ENCODE peak calls at places on chromosome 1, in seven cellular contexts. V, N, D, Q, Z, G and W are unnamed samples.

GRCh38 chr1:187844313-187844712 is 1015.6 kb downstream of the PLA2G4A start:
- DNase-seq in V (no peak), Q (no peak), N (no peak), G (no peak), D (no peak), Z (no peak), W (no peak)

GRCh38 chr1:234488054-234488953 is 9.3 kb upstream of the TARBP1 start:
- DNase-seq in V (no peak), G (no peak), Q (no peak), N (no peak), D (no peak), Z (no peak), W (no peak)

GRCh38 chr1:33159577-33159976 is 22.3 kb downstream of the TRIM62 start:
- DNase-seq in G (no peak), Q (no peak), D (no peak), N (no peak), V (no peak), Z (no peak), W (no peak)

GRCh38 chr1:109885589-109885988 is 25.1 kb upstream of the CSF1 start:
- DNase-seq in N (no peak), D (no peak), V (no peak), Z (no peak), Q (no peak), G (no peak), W (no peak)

GRCh38 chr1:180231506-180232420 is 1.7 kb downstream of the LHX4 start:
- DNase-seq in V (peak; percentile 79), D (no peak), G (peak; percentile 73), Z (no peak), N (no peak), Q (no peak), W (no peak)

GRCh38 chr1:22461678-22462527 is 10.3 kb downstream of the ZBTB40 start:
- DNase-seq in V (no peak), Q (no peak), N (no peak), D (no peak), G (no peak), Z (no peak), W (no peak)

GRCh38 chr1:167206166-167206835 is 14.4 kb upstream of the POU2F1 start:
- DNase-seq in G (no peak), N (no peak), Q (no peak), V (no peak), Z (no peak), D (no peak), W (no peak)

GRCh38 chr1:1619917-1620361 is 4.6 kb downstream of the MIB2 start:
- DNase-seq in V (no peak), D (no peak), Z (no peak), Q (no peak), N (no peak), G (no peak), W (no peak)

GRCh38 chr1:42913426-42914091 is 45.1 kb downstream of the SLC2A1 start:
- DNase-seq in V (peak; percentile 86), Q (no peak), G (peak; percentile 73), N (no peak), D (peak; percentile 77), Z (no peak), W (peak; percentile 24)

GRCh38 chr1:114641377-114641776 is 28.5 kb downstream of the DENND2C start:
- DNase-seq in D (no peak), Q (no peak), V (no peak), N (no peak), G (no peak), Z (no peak), W (no peak)

GRCh38 chr1:204074274-204075115 is 1.6 kb downstream of the SOX13 start:
- DNase-seq in N (no peak), D (no peak), Q (no peak), V (peak; percentile 69), G (peak; percentile 76), Z (no peak), W (no peak)

GRCh38 chr1:143698016-143698415 is 273.8 kb downstream of the FAM72C start:
- DNase-seq in V (peak; percentile 84), D (no peak), Z (no peak), G (peak; percentile 3), N (no peak), Q (no peak), W (no peak)

GRCh38 chr1:234709473-234710279 is 99.7 kb upstream of the IRF2BP2 start:
- DNase-seq in N (no peak), Q (no peak), Z (no peak), G (no peak), V (no peak), D (no peak), W (no peak)